ENCODE peak calls at places on chromosome 19, in seven cellular contexts. F, E, C, Z, V, O and J are unnamed samples.

GRCh38 chr19:23867895-23868294 is 46.8 kb upstream of the ZNF726 start:
- DNase-seq in C (no peak), E (no peak), Z (peak; percentile 2), O (no peak), F (no peak), V (no peak), J (no peak)

GRCh38 chr19:41795031-41795461 is 1.3 kb upstream of the CEACAM3 start:
- DNase-seq in V (no peak), C (peak; percentile 13), F (no peak), O (peak; percentile 84), E (peak; percentile 11), Z (peak; percentile 56), J (no peak)

GRCh38 chr19:20078696-20079095 is 896 bp downstream of the ZNF90 start:
- DNase-seq in F (no peak), O (peak; percentile 49), E (peak; percentile 54), Z (peak; percentile 58), V (no peak), C (peak; percentile 24), J (no peak)

GRCh38 chr19:46514589-46515289 is 19.1 kb upstream of the PNMA8B start:
- DNase-seq in C (no peak), E (no peak), Z (no peak), V (no peak), F (no peak), O (no peak), J (no peak)

GRCh38 chr19:4374451-4375163 is 25.7 kb downstream of the SH3GL1 start:
- DNase-seq in O (peak; percentile 85), F (no peak), V (peak; percentile 70), E (peak; percentile 65), Z (peak; percentile 64), C (peak; percentile 84), J (no peak)

GRCh38 chr19:6233827-6234511 is 45.8 kb downstream of the MLLT1 start:
- DNase-seq in V (peak; percentile 62), F (no peak), O (no peak), C (no peak), Z (no peak), E (no peak), J (no peak)

GRCh38 chr19:810077-810855 is 11.5 kb downstream of the PLPPR3 start:
- DNase-seq in V (no peak), E (no peak), O (no peak), C (no peak), Z (no peak), F (peak; percentile 27), J (no peak)

GRCh38 chr19:53019684-53020083 is 6.0 kb downstream of the ERVV-1 start:
- DNase-seq in C (no peak), V (no peak), Z (peak; percentile 36), F (no peak), E (no peak), O (peak; percentile 46), J (no peak)

GRCh38 chr19:52214241-52214640 is 24.4 kb downstream of the PPP2R1A start:
- DNase-seq in O (no peak), C (no peak), V (no peak), E (peak; percentile 29), F (no peak), Z (no peak), J (no peak)

GRCh38 chr19:10246511-10246910 is 5.5 kb upstream of the MRPL4 start:
- DNase-seq in E (no peak), C (no peak), Z (no peak), V (no peak), O (no peak), F (no peak), J (no peak)

GRCh38 chr19:18776288-18776594 is 14.9 kb downstream of the COMP start:
- DNase-seq in Z (peak; percentile 55), V (no peak), E (no peak), C (no peak), O (no peak), F (no peak), J (no peak)

GRCh38 chr19:41708481-41708880 is at the start of gene CEACAM5:
- DNase-seq in V (no peak), O (peak; percentile 85), F (no peak), C (no peak), E (no peak), Z (no peak), J (no peak)

GRCh38 chr19:1351324-1351947 is 32.3 kb upstream of the NDUFS7 start:
- DNase-seq in Z (no peak), F (no peak), O (no peak), V (no peak), C (no peak), E (no peak), J (no peak)

GRCh38 chr19:54319049-54319448 is 6.1 kb upstream of the LILRA5 start:
- DNase-seq in C (no peak), V (no peak), F (no peak), E (no peak), O (no peak), Z (no peak), J (no peak)

GRCh38 chr19:1441022-1441426 is 2.8 kb downstream of the RPS15 start:
- DNase-seq in C (no peak), E (no peak), V (no peak), Z (no peak), F (no peak), O (no peak), J (no peak)

GRCh38 chr19:32976223-32976805 is 4.3 kb downstream of the FAAP24 start:
- DNase-seq in C (peak; percentile 73), V (no peak), E (peak; percentile 32), O (peak; percentile 89), Z (peak; percentile 81), F (peak; percentile 52), J (peak; percentile 24)

GRCh38 chr19:32969549-32969948 is 2.2 kb downstream of the CEP89 start:
- DNase-seq in Z (no peak), F (no peak), V (no peak), C (no peak), O (no peak), E (no peak), J (no peak)

GRCh38 chr19:32971012-32971595 is 654 bp downstream of the CEP89 start:
- DNase-seq in Z (no peak), O (no peak), V (no peak), E (peak; percentile 2), C (no peak), F (no peak), J (no peak)

GRCh38 chr19:32966750-32967149 is 5.0 kb downstream of the CEP89 start:
- DNase-seq in Z (no peak), F (no peak), E (no peak), V (no peak), O (no peak), C (no peak), J (no peak)

GRCh38 chr19:32971715-32972540 is at the start of the genes CEP89 and FAAP24:
- DNase-seq in F (peak; percentile 96), Z (peak; percentile 100), C (peak; percentile 100), V (peak; percentile 97), O (peak; percentile 99), E (peak; percentile 97), J (peak; percentile 94)
- TF ChIP-seq CTCF in F (no peak), Z (no peak), C (no peak), V (no peak), O (peak; percentile 30), E (no peak), J (no peak)

GRCh38 chr19:45097450-45097775 is 4.4 kb downstream of the PPP1R37 start:
- DNase-seq in E (no peak), V (no peak), C (no peak), F (no peak), Z (no peak), O (no peak), J (no peak)
- TF ChIP-seq CTCF in E (no peak), V (no peak), C (no peak), F (no peak), Z (no peak), O (no peak), J (no peak)

GRCh38 chr19:21328885-21329605 is at the start of gene ZNF708:
- DNase-seq in E (peak; percentile 83), C (peak; percentile 91), O (peak; percentile 95), F (peak; percentile 86), Z (peak; percentile 90), V (peak; percentile 78), J (peak; percentile 55)
- TF ChIP-seq CTCF in E (no peak), C (no peak), O (no peak), F (no peak), Z (no peak), V (no peak), J (no peak)

DNA sequence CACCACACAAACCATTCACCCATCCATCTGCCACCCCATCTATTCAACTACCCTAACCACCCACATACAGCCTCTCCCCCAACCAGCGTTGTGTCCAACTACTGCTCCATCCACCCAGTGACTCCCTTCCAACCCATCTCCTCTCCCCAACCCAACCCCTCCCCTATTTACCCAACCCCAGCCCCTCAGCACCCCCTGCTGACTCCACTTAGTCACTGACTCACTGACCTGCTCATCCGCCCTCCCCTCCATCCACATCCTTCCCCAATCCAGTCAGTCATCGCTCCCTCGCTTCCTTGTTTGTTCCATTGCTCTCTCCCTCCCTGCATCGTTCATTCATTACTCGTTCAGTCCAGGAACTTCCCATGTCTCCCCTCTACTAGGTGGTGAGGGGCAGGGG is 39.2 kb downstream of the KCNC3 start:
- DNase-seq in Z (no peak), C (no peak), V (no peak), F (no peak), O (no peak), E (no peak), J (no peak)
- TF ChIP-seq CTCF in Z (no peak), C (no peak), V (no peak), F (no peak), O (no peak), E (no peak), J (no peak)

GRCh38 chr19:30049226-30049625 is 107.2 kb downstream of the URI1 start:
- DNase-seq in Z (no peak), C (no peak), F (no peak), O (no peak), E (no peak), V (no peak), J (no peak)

GRCh38 chr19:30047355-30047895 is 105.4 kb downstream of the URI1 start:
- DNase-seq in E (no peak), O (no peak), F (no peak), V (no peak), C (no peak), Z (no peak), J (no peak)

GRCh38 chr19:30049844-30050667 is 108.0 kb downstream of the URI1 start:
- DNase-seq in Z (no peak), F (no peak), O (no peak), V (no peak), C (no peak), E (no peak), J (no peak)

GRCh38 chr19:30044273-30045259 is 102.5 kb downstream of the URI1 start:
- DNase-seq in Z (no peak), V (no peak), O (no peak), F (no peak), E (no peak), C (no peak), J (no peak)

DNA sequence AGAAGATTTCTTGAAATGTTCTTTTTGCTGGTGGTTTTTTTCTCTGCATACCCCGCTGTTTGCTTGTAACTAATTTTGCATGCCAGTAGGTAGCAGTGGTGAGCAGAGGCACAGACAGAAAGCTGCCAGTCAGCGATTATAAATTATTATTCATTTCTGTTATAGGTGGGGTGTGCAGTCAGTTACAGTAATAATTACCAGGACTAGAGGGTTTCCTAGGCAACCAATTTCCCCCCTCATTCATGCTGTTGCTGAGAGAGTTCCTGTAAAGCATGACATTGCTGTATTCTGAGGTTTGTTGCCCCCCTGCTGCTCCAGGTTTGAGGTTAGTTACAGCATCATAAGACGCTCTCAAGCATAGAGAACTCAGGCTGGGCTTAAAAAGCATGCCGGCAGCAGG is 104.5 kb downstream of the URI1 start:
- DNase-seq in C (peak; percentile 72), O (no peak), Z (peak; percentile 78), V (no peak), F (peak; percentile 41), E (no peak), J (no peak)
- TF ChIP-seq CTCF in C (peak; percentile 64), O (peak; percentile 32), Z (peak; percentile 80), V (no peak), F (peak; percentile 39), E (peak; percentile 56), J (no peak)

GRCh38 chr19:38543807-38544568 is 73.8 kb downstream of the MAP4K1 start:
- DNase-seq in V (peak; percentile 69), E (peak; percentile 96), F (peak; percentile 76), Z (peak; percentile 89), C (peak; percentile 77), O (peak; percentile 61), J (no peak)
- TF ChIP-seq CTCF in V (no peak), E (peak; percentile 88), F (peak; percentile 28), Z (peak; percentile 67), C (peak; percentile 52), O (no peak), J (peak; percentile 41)